ENCODE peak calls at places on chromosomes 5 and 9, in four cellular contexts. Q is GM12878, Y is HepG2, X is K562. T is an unnamed sample.

GRCh38 chr5:146341854-146342253 is 3.2 kb downstream of the POU4F3 start:
- DNase-seq in Q (no peak), Y (no peak), X (no peak), T (no peak)

GRCh38 chr5:24135536-24135935 is 509.2 kb downstream of the CDH10 start:
- DNase-seq in Q (no peak), Y (no peak), X (no peak), T (no peak)

GRCh38 chr5:127206320-127207113 is 84.1 kb upstream of the MEGF10 start:
- DNase-seq in Q (no peak), Y (peak; percentile 71), X (no peak), T (no peak)

GRCh38 chr5:83720805-83721431 is at the start of gene HAPLN1:
- DNase-seq in Q (no peak), Y (no peak), X (no peak), T (no peak)

GRCh38 chr9:31243386-31243785 is 1141.1 kb upstream of the ACO1 start:
- DNase-seq in Q (no peak), Y (no peak), X (no peak), T (no peak)

GRCh38 chr5:134371834-134372340 is 518 bp downstream of the UBE2B start:
- DNase-seq in Q (no peak), Y (peak; percentile 56), X (peak; percentile 76), T (peak; percentile 9)

GRCh38 chr9:36328798-36329411 is 70.7 kb upstream of the GNE start:
- DNase-seq in Q (no peak), Y (peak; percentile 70), X (peak; percentile 73), T (peak; percentile 62)

GRCh38 chr5:147968855-147969254 is 62.5 kb upstream of the C5orf46 start:
- DNase-seq in Q (no peak), Y (no peak), X (no peak), T (no peak)

GRCh38 chr9:38389313-38389712 is 3.2 kb upstream of the ALDH1B1 start:
- DNase-seq in Q (no peak), Y (peak; percentile 21), X (peak; percentile 22), T (no peak)

GRCh38 chr5:155389498-155389897 is 375.9 kb downstream of the KIF4B start:
- DNase-seq in Q (no peak), Y (no peak), X (no peak), T (no peak)

GRCh38 chr9:112326194-112326593 is 7.2 kb downstream of the PTBP3 start:
- DNase-seq in Q (no peak), Y (no peak), X (no peak), T (no peak)

GRCh38 chr5:149388498-149389190 is 9.6 kb upstream of the IL17B start:
- DNase-seq in Q (no peak), Y (no peak), X (no peak), T (no peak)

GRCh38 chr5:168362097-168362885 is 70.8 kb downstream of the WWC1 start:
- DNase-seq in Q (no peak), Y (peak; percentile 97), X (no peak), T (no peak)

GRCh38 chr5:173817561-173817960 is 70.6 kb upstream of the CPEB4 start:
- DNase-seq in Q (no peak), Y (no peak), X (no peak), T (no peak)

GRCh38 chr9:14529047-14529446 is 164.2 kb downstream of the ZDHHC21 start:
- DNase-seq in Q (no peak), Y (no peak), X (no peak), T (no peak)

GRCh38 chr5:88236866-88237642 is 31.6 kb downstream of the TMEM161B start:
- DNase-seq in Q (no peak), Y (no peak), X (no peak), T (no peak)

GRCh38 chr9:89345476-89345875 is 27.2 kb downstream of the SECISBP2 start:
- DNase-seq in Q (no peak), Y (no peak), X (no peak), T (no peak)

GRCh38 chr5:56085205-56085604 is 90.4 kb upstream of the IL6ST start:
- DNase-seq in Q (no peak), Y (no peak), X (peak; percentile 35), T (no peak)

GRCh38 chr9:13274901-13275641 is 4.4 kb downstream of the MPDZ start:
- DNase-seq in Q (no peak), Y (no peak), X (peak; percentile 6), T (no peak)

DNA sequence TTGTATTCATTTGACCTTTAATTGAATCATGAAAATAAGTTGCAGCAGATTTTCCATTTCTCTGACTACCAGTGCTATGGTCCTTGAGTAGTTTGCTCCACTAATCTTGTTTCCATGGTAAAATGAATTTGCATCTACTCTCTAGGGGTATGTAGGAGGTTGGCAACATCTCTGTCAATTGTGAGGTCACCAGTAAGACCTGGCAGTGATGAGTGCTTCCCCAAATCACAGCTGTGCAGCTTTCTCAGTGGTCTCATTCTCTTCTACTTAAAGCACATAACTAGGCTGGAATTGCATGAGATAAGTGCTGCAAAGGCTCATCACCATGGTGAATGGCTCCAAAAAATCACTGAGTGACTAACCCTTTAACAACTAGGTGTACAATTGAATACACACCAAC is 36.3 kb downstream of the ADAMTS19 start:
- DNase-seq in Q (no peak), Y (no peak), X (no peak), T (no peak)
- TF ChIP-seq FOXK2 in Q (no peak), Y (no peak), X (no peak), T (no peak)

DNA sequence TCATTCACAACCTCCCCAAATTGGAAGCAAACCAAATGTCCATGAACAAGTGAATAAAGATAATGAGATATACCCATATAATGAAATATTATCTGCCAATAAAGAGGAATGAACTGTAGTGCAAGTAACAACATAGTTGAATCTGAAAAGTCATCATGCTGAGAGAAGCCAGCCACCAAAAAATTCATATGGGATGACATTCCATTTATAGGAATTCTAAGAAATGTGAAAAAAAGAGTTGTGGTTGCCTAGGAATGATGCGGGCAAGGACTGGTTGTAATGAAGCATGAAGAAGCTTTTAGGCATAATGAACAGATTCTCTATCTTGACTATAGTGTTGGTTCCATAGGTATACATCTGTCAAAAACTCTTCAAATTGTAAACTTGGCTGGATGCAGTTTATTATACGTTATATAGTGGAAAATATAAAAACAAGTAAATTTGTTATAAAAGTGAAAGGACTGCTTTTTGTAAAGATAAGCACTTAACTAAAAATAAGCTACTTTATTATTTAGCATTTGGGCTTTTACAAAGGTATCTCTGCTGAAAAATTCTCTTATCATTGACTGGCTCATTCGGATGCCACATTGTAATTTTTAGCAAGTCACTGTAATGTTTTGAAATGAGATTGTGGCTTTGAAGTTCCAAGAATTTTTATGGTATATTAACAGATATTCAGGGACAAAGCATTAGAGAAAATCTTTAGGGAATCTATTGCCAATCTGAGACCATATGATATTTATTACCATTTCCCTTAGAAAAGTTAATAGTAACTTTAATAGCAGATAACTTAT is 21.2 kb upstream of the TTC23L start:
- DNase-seq in Q (no peak), Y (no peak), X (no peak), T (no peak)
- TF ChIP-seq FOXK2 in Q (no peak), Y (no peak), X (no peak), T (no peak)

GRCh38 chr5:57698785-57699184 is 216.2 kb upstream of the ACTBL2 start:
- DNase-seq in Q (no peak), Y (peak; percentile 42), X (no peak), T (no peak)
- TF ChIP-seq FOXK2 in Q (no peak), Y (no peak), X (no peak), T (no peak)

DNA sequence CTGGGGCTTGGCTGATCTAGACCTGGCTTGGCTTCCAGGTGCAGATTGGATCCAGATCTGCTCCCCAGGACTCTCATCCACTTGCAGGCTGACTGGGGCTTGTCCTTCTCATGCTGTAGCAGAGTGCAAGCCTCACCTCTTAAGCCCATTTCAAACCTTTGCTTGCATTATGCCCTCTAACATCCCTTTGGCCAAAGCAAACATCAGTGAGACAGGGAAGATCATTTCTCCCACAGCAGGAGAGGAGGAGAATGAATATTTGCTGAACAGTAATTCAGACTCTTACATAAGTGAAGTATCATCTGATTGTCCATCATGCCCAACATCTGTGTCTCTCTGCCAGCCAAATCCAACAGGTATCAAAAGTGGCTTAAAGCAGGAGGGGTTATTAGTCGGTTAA is 194.9 kb downstream of the C9orf152 start:
- DNase-seq in Q (no peak), Y (no peak), X (no peak), T (no peak)
- TF ChIP-seq FOXK2 in Q (no peak), Y (no peak), X (no peak), T (no peak)

DNA sequence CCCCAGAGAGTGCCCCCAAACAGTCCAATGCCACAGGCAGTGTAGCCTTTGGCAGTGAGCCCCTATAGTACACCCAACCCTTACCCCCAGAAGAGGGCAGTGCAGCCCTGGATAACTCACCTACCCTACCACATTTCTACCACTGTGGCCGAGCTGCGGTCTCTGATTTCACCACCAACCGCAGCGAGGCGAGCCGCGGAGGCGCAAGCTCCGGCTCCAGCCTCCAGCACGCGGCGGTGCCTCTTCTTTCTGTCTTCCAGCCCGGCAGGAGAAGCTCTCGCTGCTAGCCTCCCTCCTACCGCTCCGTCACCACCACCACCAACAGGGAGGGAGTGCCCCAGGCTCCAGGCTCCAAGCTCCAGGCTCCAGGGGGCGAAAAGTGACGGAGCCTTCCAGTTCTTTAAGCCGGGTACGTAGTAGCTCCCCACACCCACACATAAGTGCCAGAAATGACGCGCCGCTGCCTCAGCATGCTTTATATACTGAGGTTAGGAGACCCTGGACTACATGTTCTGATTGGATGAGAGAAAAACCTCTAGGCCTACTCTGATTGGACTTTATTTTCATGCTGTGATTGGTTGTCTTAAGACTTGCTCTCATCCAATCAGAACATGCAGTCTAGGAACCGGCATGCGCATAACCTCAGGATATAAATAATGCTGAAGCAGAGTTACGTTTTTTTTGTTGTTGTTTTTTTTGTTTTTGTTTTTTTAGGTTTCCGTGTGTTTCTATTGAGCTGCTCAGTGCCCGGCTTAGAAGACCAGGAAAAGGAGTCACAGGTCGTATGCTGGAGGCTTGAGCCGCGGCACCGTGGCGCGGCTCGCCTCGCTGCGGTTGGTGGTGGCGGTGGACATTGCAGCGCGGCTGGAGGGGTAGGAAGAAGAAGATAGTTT is at the start of gene PCAT7:
- DNase-seq in Q (peak; percentile 12), Y (peak; percentile 84), X (peak; percentile 81), T (peak; percentile 55)
- TF ChIP-seq FOXK2 in Q (no peak), Y (no peak), X (no peak), T (no peak)

GRCh38 chr5:103589416-103590175 is 27.0 kb upstream of the NUDT12 start:
- DNase-seq in Q (no peak), Y (no peak), X (no peak), T (no peak)

GRCh38 chr5:103582364-103582763 is 19.8 kb upstream of the NUDT12 start:
- DNase-seq in Q (peak; percentile 5), Y (peak; percentile 35), X (peak; percentile 61), T (peak; percentile 18)

GRCh38 chr5:103587185-103587748 is 24.7 kb upstream of the NUDT12 start:
- DNase-seq in Q (no peak), Y (peak; percentile 9), X (peak; percentile 28), T (no peak)
- TF ChIP-seq FOXK2 in Q (no peak), Y (no peak), X (no peak), T (no peak)

GRCh38 chr9:120694559-120694958 is 19.7 kb downstream of the MEGF9 start:
- DNase-seq in Q (no peak), Y (no peak), X (no peak), T (no peak)

GRCh38 chr9:120688758-120689157 is 25.5 kb downstream of the MEGF9 start:
- DNase-seq in Q (no peak), Y (no peak), X (no peak), T (no peak)

GRCh38 chr9:120692901-120693573 is 21.2 kb downstream of the MEGF9 start:
- DNase-seq in Q (no peak), Y (no peak), X (no peak), T (no peak)

GRCh38 chr9:120693609-120694008 is 20.7 kb downstream of the MEGF9 start:
- DNase-seq in Q (no peak), Y (peak; percentile 43), X (no peak), T (no peak)

GRCh38 chr9:120689860-120690259 is 24.4 kb downstream of the MEGF9 start:
- DNase-seq in Q (no peak), Y (no peak), X (no peak), T (peak; percentile 15)
- TF ChIP-seq FOXK2 in Q (no peak), Y (no peak), X (no peak), T (no peak)

T was measured in HEK293T.